ENCODE peak calls at places on chromosomes 5 and 9, in eight cellular contexts. G is stimulated activated CD8-positive, alpha-beta memory T cell treated with anti-CD3 and anti-CD28 coated beads, Interleukin-7, amount 100 ng/mL, for 24 hours; C is putamen; Q is activated CD8-positive, alpha-beta memory T cell treated with anti-CD3 and anti-CD28 coated beads for 1 hour; R is upper lobe of right lung; Y is astrocyte; V is IMR-90; I is SHP77. E is an unnamed sample.

GRCh38 chr5:149205625-149206523 is 64.6 kb downstream of the ABLIM3 start:
- DNase-seq in G (no peak), C (no peak), Q (no peak), R (no peak), Y (peak), V (peak), I (no peak), E (no peak)

GRCh38 chr5:173629628-173630027 is 13.2 kb upstream of the BOD1 start:
- DNase-seq in G (no peak), C (no peak), Q (no peak), R (no peak), Y (no peak), V (no peak), I (no peak), E (no peak)

GRCh38 chr9:2174911-2175310 is 159.8 kb downstream of the SMARCA2 start:
- DNase-seq in G (no peak), C (no peak), Q (no peak), R (no peak), Y (no peak), V (no peak), I (no peak), E (no peak)

GRCh38 chr9:106420511-106420944 is 442.4 kb upstream of the ZNF462 start:
- DNase-seq in G (no peak), C (no peak), Q (no peak), R (no peak), Y (peak), V (no peak), I (no peak), E (peak)

GRCh38 chr5:54243483-54244080 is 66.8 kb downstream of the ARL15 start:
- DNase-seq in G (no peak), C (peak), Q (no peak), R (no peak), Y (peak), V (peak), I (peak), E (peak)

GRCh38 chr5:137281201-137281600 is 217.9 kb downstream of the SPOCK1 start:
- DNase-seq in G (no peak), C (no peak), Q (no peak), R (no peak), Y (peak), V (no peak), I (no peak), E (no peak)

GRCh38 chr5:35745666-35746065 is 111.0 kb upstream of the IL7R start:
- DNase-seq in G (no peak), C (no peak), Q (no peak), R (no peak), Y (no peak), V (no peak), I (peak), E (no peak)

GRCh38 chr5:127205147-127205546 is 85.4 kb upstream of the MEGF10 start:
- DNase-seq in G (no peak), C (no peak), Q (no peak), R (no peak), Y (no peak), V (no peak), I (no peak), E (no peak)

GRCh38 chr5:172943283-172943841 is 15.9 kb upstream of the RPL26L1 start:
- DNase-seq in G (no peak), C (peak), Q (no peak), R (peak), Y (peak), V (peak), I (peak), E (no peak)

GRCh38 chr9:126859111-126859510 is 1.3 kb upstream of the ZBTB34 start:
- DNase-seq in G (no peak), C (no peak), Q (no peak), R (no peak), Y (no peak), V (no peak), I (no peak), E (no peak)

GRCh38 chr5:1003296-1003937 is 5.2 kb upstream of the NKD2 start:
- DNase-seq in G (no peak), C (no peak), Q (no peak), R (peak), Y (no peak), V (no peak), I (peak), E (peak)

GRCh38 chr9:32956606-32957005 is 44.8 kb downstream of the APTX start:
- DNase-seq in G (no peak), C (no peak), Q (no peak), R (no peak), Y (no peak), V (no peak), I (no peak), E (no peak)

GRCh38 chr5:164650427-164650826 is 1145.0 kb downstream of the MAT2B start:
- DNase-seq in G (no peak), C (no peak), Q (no peak), R (no peak), Y (no peak), V (no peak), I (no peak), E (no peak)

GRCh38 chr5:139482050-139482889 is at the start of gene STING1:
- DNase-seq in G (no peak), C (peak), Q (no peak), R (peak), Y (peak), V (peak), I (peak), E (no peak)

GRCh38 chr9:94289691-94290090 is 30.6 kb downstream of the ZNF169 start:
- DNase-seq in G (no peak), C (no peak), Q (no peak), R (no peak), Y (no peak), V (peak), I (no peak), E (no peak)

GRCh38 chr9:110446171-110446570 is 108.5 kb upstream of the TXNDC8 start:
- DNase-seq in G (no peak), C (no peak), Q (no peak), R (no peak), Y (no peak), V (peak), I (no peak), E (no peak)

GRCh38 chr5:66617223-66617861 is 21.1 kb downstream of the MAST4 start:
- DNase-seq in G (no peak), C (no peak), Q (no peak), R (no peak), Y (no peak), V (no peak), I (no peak), E (peak)

GRCh38 chr9:120910643-120911042 is 16.0 kb downstream of the TRAF1 start:
- DNase-seq in G (no peak), C (no peak), Q (no peak), R (no peak), Y (no peak), V (no peak), I (no peak), E (no peak)

GRCh38 chr5:125451622-125452021 is 705.2 kb upstream of the ZNF608 start:
- DNase-seq in G (no peak), C (no peak), Q (no peak), R (no peak), Y (no peak), V (no peak), I (no peak), E (no peak)

GRCh38 chr5:147809830-147810666 is 21.4 kb downstream of the SPINK1 start:
- DNase-seq in G (no peak), C (no peak), Q (no peak), R (no peak), Y (peak), V (no peak), I (no peak), E (peak)

GRCh38 chr5:33148076-33148501 is 292.7 kb upstream of the TARS1 start:
- DNase-seq in G (no peak), C (no peak), Q (no peak), R (no peak), Y (peak), V (peak), I (no peak), E (no peak)

GRCh38 chr9:109281518-109281917 is 39.3 kb downstream of the EPB41L4B start:
- DNase-seq in G (no peak), C (no peak), Q (no peak), R (no peak), Y (no peak), V (no peak), I (no peak), E (no peak)

GRCh38 chr5:12016149-12016740 is 112.0 kb upstream of the CTNND2 start:
- DNase-seq in G (no peak), C (no peak), Q (no peak), R (no peak), Y (peak), V (no peak), I (peak), E (no peak)

GRCh38 chr5:144487761-144488160 is 317.1 kb downstream of the KCTD16 start:
- DNase-seq in G (no peak), C (no peak), Q (no peak), R (no peak), Y (no peak), V (no peak), I (no peak), E (no peak)

GRCh38 chr5:54881286-54882005 is 103.9 kb downstream of the ESM1 start:
- DNase-seq in G (no peak), C (no peak), Q (no peak), R (no peak), Y (no peak), V (no peak), I (no peak), E (peak)

GRCh38 chr9:126722922-126723806 is 81.7 kb upstream of the ZBTB43 start:
- DNase-seq in G (no peak), C (no peak), Q (no peak), R (no peak), Y (no peak), V (no peak), I (peak), E (peak)

E was measured in MM.1S.